ENCODE peak calls at places on chromosomes 2 and 18, in seven cellular contexts. One of them, this sample, is unnamed.

GRCh38 chr2:66305714-66306113 is 129.2 kb upstream of the MEIS1 start:
- DNase-seq in lower lobe of right lung: peak
- DNase-seq in right lobe of liver: no peak
- DNase-seq in activated T-helper 2 cell treated with anti-CD3 and anti-CD28 coated beads, Interferon-gamma antibody, Interleukin-2, Interleukin-4, amounts not matched to agents 10 μg/mL and 5 μg/mL and 100 μg/mL, durations not matched to agents 14 hours and 24 hours and 36 hours: no peak
- DNase-seq in HL-60: no peak
- DNase-seq in stimulated activated CD4-positive, alpha-beta T cell treated with anti-CD3 and anti-CD28 coated beads, Interleukin-4, amount 100 ng/mL, for 24 hours: no peak
- DNase-seq in HEK293T: no peak
- DNase-seq in this sample: peak

GRCh38 chr2:63189026-63189425 is 138.4 kb downstream of the OTX1 start:
- DNase-seq in lower lobe of right lung: no peak
- DNase-seq in HL-60: no peak
- DNase-seq in HEK293T: peak
- DNase-seq in right lobe of liver: no peak
- DNase-seq in stimulated activated CD4-positive, alpha-beta T cell treated with anti-CD3 and anti-CD28 coated beads, Interleukin-4, amount 100 ng/mL, for 24 hours: no peak
- DNase-seq in activated T-helper 2 cell treated with anti-CD3 and anti-CD28 coated beads, Interferon-gamma antibody, Interleukin-2, Interleukin-4, amounts not matched to agents 10 μg/mL and 5 μg/mL and 100 μg/mL, durations not matched to agents 14 hours and 24 hours and 36 hours: no peak
- DNase-seq in this sample: no peak

GRCh38 chr2:1134629-1135028 is 184.0 kb downstream of the SNTG2 start:
- DNase-seq in lower lobe of right lung: no peak
- DNase-seq in HL-60: no peak
- DNase-seq in stimulated activated CD4-positive, alpha-beta T cell treated with anti-CD3 and anti-CD28 coated beads, Interleukin-4, amount 100 ng/mL, for 24 hours: no peak
- DNase-seq in HEK293T: no peak
- DNase-seq in right lobe of liver: no peak
- DNase-seq in activated T-helper 2 cell treated with anti-CD3 and anti-CD28 coated beads, Interferon-gamma antibody, Interleukin-2, Interleukin-4, amounts not matched to agents 10 μg/mL and 5 μg/mL and 100 μg/mL, durations not matched to agents 14 hours and 24 hours and 36 hours: no peak
- DNase-seq in this sample: no peak

GRCh38 chr2:43356774-43357173 is 130.4 kb upstream of the ZFP36L2 start:
- DNase-seq in right lobe of liver: no peak
- DNase-seq in HL-60: no peak
- DNase-seq in HEK293T: no peak
- DNase-seq in activated T-helper 2 cell treated with anti-CD3 and anti-CD28 coated beads, Interferon-gamma antibody, Interleukin-2, Interleukin-4, amounts not matched to agents 10 μg/mL and 5 μg/mL and 100 μg/mL, durations not matched to agents 14 hours and 24 hours and 36 hours: no peak
- DNase-seq in lower lobe of right lung: no peak
- DNase-seq in stimulated activated CD4-positive, alpha-beta T cell treated with anti-CD3 and anti-CD28 coated beads, Interleukin-4, amount 100 ng/mL, for 24 hours: no peak
- DNase-seq in this sample: no peak

GRCh38 chr18:79991494-79991893 is 3.1 kb upstream of the TXNL4A start:
- DNase-seq in activated T-helper 2 cell treated with anti-CD3 and anti-CD28 coated beads, Interferon-gamma antibody, Interleukin-2, Interleukin-4, amounts not matched to agents 10 μg/mL and 5 μg/mL and 100 μg/mL, durations not matched to agents 14 hours and 24 hours and 36 hours: no peak
- DNase-seq in lower lobe of right lung: no peak
- DNase-seq in HL-60: no peak
- DNase-seq in right lobe of liver: no peak
- DNase-seq in stimulated activated CD4-positive, alpha-beta T cell treated with anti-CD3 and anti-CD28 coated beads, Interleukin-4, amount 100 ng/mL, for 24 hours: no peak
- DNase-seq in HEK293T: no peak
- DNase-seq in this sample: no peak

GRCh38 chr2:45812039-45812500 is 160.6 kb downstream of the PRKCE start:
- DNase-seq in lower lobe of right lung: no peak
- DNase-seq in stimulated activated CD4-positive, alpha-beta T cell treated with anti-CD3 and anti-CD28 coated beads, Interleukin-4, amount 100 ng/mL, for 24 hours: no peak
- DNase-seq in right lobe of liver: no peak
- DNase-seq in HEK293T: no peak
- DNase-seq in HL-60: no peak
- DNase-seq in activated T-helper 2 cell treated with anti-CD3 and anti-CD28 coated beads, Interferon-gamma antibody, Interleukin-2, Interleukin-4, amounts not matched to agents 10 μg/mL and 5 μg/mL and 100 μg/mL, durations not matched to agents 14 hours and 24 hours and 36 hours: no peak
- DNase-seq in this sample: no peak

GRCh38 chr2:150646746-150647145 is 159.3 kb upstream of the RND3 start:
- DNase-seq in lower lobe of right lung: no peak
- DNase-seq in stimulated activated CD4-positive, alpha-beta T cell treated with anti-CD3 and anti-CD28 coated beads, Interleukin-4, amount 100 ng/mL, for 24 hours: no peak
- DNase-seq in HEK293T: no peak
- DNase-seq in HL-60: no peak
- DNase-seq in right lobe of liver: no peak
- DNase-seq in activated T-helper 2 cell treated with anti-CD3 and anti-CD28 coated beads, Interferon-gamma antibody, Interleukin-2, Interleukin-4, amounts not matched to agents 10 μg/mL and 5 μg/mL and 100 μg/mL, durations not matched to agents 14 hours and 24 hours and 36 hours: no peak
- DNase-seq in this sample: no peak

GRCh38 chr2:220185766-220186165 is 558.3 kb downstream of the SLC4A3 start:
- DNase-seq in HL-60: no peak
- DNase-seq in stimulated activated CD4-positive, alpha-beta T cell treated with anti-CD3 and anti-CD28 coated beads, Interleukin-4, amount 100 ng/mL, for 24 hours: no peak
- DNase-seq in lower lobe of right lung: no peak
- DNase-seq in right lobe of liver: no peak
- DNase-seq in activated T-helper 2 cell treated with anti-CD3 and anti-CD28 coated beads, Interferon-gamma antibody, Interleukin-2, Interleukin-4, amounts not matched to agents 10 μg/mL and 5 μg/mL and 100 μg/mL, durations not matched to agents 14 hours and 24 hours and 36 hours: no peak
- DNase-seq in HEK293T: no peak
- DNase-seq in this sample: no peak

GRCh38 chr2:154974041-154974440 is 275.5 kb downstream of the KCNJ3 start:
- DNase-seq in right lobe of liver: no peak
- DNase-seq in HL-60: no peak
- DNase-seq in lower lobe of right lung: no peak
- DNase-seq in activated T-helper 2 cell treated with anti-CD3 and anti-CD28 coated beads, Interferon-gamma antibody, Interleukin-2, Interleukin-4, amounts not matched to agents 10 μg/mL and 5 μg/mL and 100 μg/mL, durations not matched to agents 14 hours and 24 hours and 36 hours: no peak
- DNase-seq in HEK293T: no peak
- DNase-seq in stimulated activated CD4-positive, alpha-beta T cell treated with anti-CD3 and anti-CD28 coated beads, Interleukin-4, amount 100 ng/mL, for 24 hours: no peak
- DNase-seq in this sample: no peak

GRCh38 chr2:88903744-88904353 is 212.4 kb downstream of the RPIA start:
- DNase-seq in HEK293T: peak
- DNase-seq in HL-60: peak
- DNase-seq in right lobe of liver: no peak
- DNase-seq in lower lobe of right lung: no peak
- DNase-seq in stimulated activated CD4-positive, alpha-beta T cell treated with anti-CD3 and anti-CD28 coated beads, Interleukin-4, amount 100 ng/mL, for 24 hours: no peak
- DNase-seq in activated T-helper 2 cell treated with anti-CD3 and anti-CD28 coated beads, Interferon-gamma antibody, Interleukin-2, Interleukin-4, amounts not matched to agents 10 μg/mL and 5 μg/mL and 100 μg/mL, durations not matched to agents 14 hours and 24 hours and 36 hours: no peak
- DNase-seq in this sample: peak

GRCh38 chr2:100245681-100246080 is 76.6 kb downstream of the LONRF2 start:
- DNase-seq in stimulated activated CD4-positive, alpha-beta T cell treated with anti-CD3 and anti-CD28 coated beads, Interleukin-4, amount 100 ng/mL, for 24 hours: no peak
- DNase-seq in HEK293T: no peak
- DNase-seq in HL-60: no peak
- DNase-seq in lower lobe of right lung: no peak
- DNase-seq in right lobe of liver: no peak
- DNase-seq in activated T-helper 2 cell treated with anti-CD3 and anti-CD28 coated beads, Interferon-gamma antibody, Interleukin-2, Interleukin-4, amounts not matched to agents 10 μg/mL and 5 μg/mL and 100 μg/mL, durations not matched to agents 14 hours and 24 hours and 36 hours: no peak
- DNase-seq in this sample: no peak

GRCh38 chr2:10086950-10087349 is 6.7 kb upstream of the CYS1 start:
- DNase-seq in HL-60: no peak
- DNase-seq in HEK293T: no peak
- DNase-seq in activated T-helper 2 cell treated with anti-CD3 and anti-CD28 coated beads, Interferon-gamma antibody, Interleukin-2, Interleukin-4, amounts not matched to agents 10 μg/mL and 5 μg/mL and 100 μg/mL, durations not matched to agents 14 hours and 24 hours and 36 hours: no peak
- DNase-seq in stimulated activated CD4-positive, alpha-beta T cell treated with anti-CD3 and anti-CD28 coated beads, Interleukin-4, amount 100 ng/mL, for 24 hours: no peak
- DNase-seq in right lobe of liver: no peak
- DNase-seq in lower lobe of right lung: no peak
- DNase-seq in this sample: no peak

GRCh38 chr2:166539340-166540162 is 45.5 kb upstream of the SCN7A start:
- DNase-seq in right lobe of liver: no peak
- DNase-seq in HEK293T: peak
- DNase-seq in HL-60: peak
- DNase-seq in stimulated activated CD4-positive, alpha-beta T cell treated with anti-CD3 and anti-CD28 coated beads, Interleukin-4, amount 100 ng/mL, for 24 hours: peak
- DNase-seq in activated T-helper 2 cell treated with anti-CD3 and anti-CD28 coated beads, Interferon-gamma antibody, Interleukin-2, Interleukin-4, amounts not matched to agents 10 μg/mL and 5 μg/mL and 100 μg/mL, durations not matched to agents 14 hours and 24 hours and 36 hours: no peak
- DNase-seq in lower lobe of right lung: no peak
- DNase-seq in this sample: peak

GRCh38 chr2:31547485-31547884 is 33.3 kb downstream of the SRD5A2 start:
- DNase-seq in lower lobe of right lung: no peak
- DNase-seq in stimulated activated CD4-positive, alpha-beta T cell treated with anti-CD3 and anti-CD28 coated beads, Interleukin-4, amount 100 ng/mL, for 24 hours: no peak
- DNase-seq in HL-60: no peak
- DNase-seq in HEK293T: no peak
- DNase-seq in activated T-helper 2 cell treated with anti-CD3 and anti-CD28 coated beads, Interferon-gamma antibody, Interleukin-2, Interleukin-4, amounts not matched to agents 10 μg/mL and 5 μg/mL and 100 μg/mL, durations not matched to agents 14 hours and 24 hours and 36 hours: no peak
- DNase-seq in right lobe of liver: peak
- DNase-seq in this sample: no peak

GRCh38 chr2:235157746-235158482 is 206.1 kb downstream of the SH3BP4 start:
- DNase-seq in activated T-helper 2 cell treated with anti-CD3 and anti-CD28 coated beads, Interferon-gamma antibody, Interleukin-2, Interleukin-4, amounts not matched to agents 10 μg/mL and 5 μg/mL and 100 μg/mL, durations not matched to agents 14 hours and 24 hours and 36 hours: no peak
- DNase-seq in HL-60: no peak
- DNase-seq in lower lobe of right lung: no peak
- DNase-seq in right lobe of liver: no peak
- DNase-seq in HEK293T: no peak
- DNase-seq in stimulated activated CD4-positive, alpha-beta T cell treated with anti-CD3 and anti-CD28 coated beads, Interleukin-4, amount 100 ng/mL, for 24 hours: no peak
- DNase-seq in this sample: no peak

GRCh38 chr18:42745931-42746330 is 369.6 kb downstream of the RIT2 start:
- DNase-seq in lower lobe of right lung: no peak
- DNase-seq in stimulated activated CD4-positive, alpha-beta T cell treated with anti-CD3 and anti-CD28 coated beads, Interleukin-4, amount 100 ng/mL, for 24 hours: no peak
- DNase-seq in right lobe of liver: no peak
- DNase-seq in activated T-helper 2 cell treated with anti-CD3 and anti-CD28 coated beads, Interferon-gamma antibody, Interleukin-2, Interleukin-4, amounts not matched to agents 10 μg/mL and 5 μg/mL and 100 μg/mL, durations not matched to agents 14 hours and 24 hours and 36 hours: no peak
- DNase-seq in HEK293T: no peak
- DNase-seq in HL-60: no peak
- DNase-seq in this sample: no peak

GRCh38 chr2:208671312-208671711 is 264.7 kb downstream of the PTH2R start:
- DNase-seq in lower lobe of right lung: no peak
- DNase-seq in stimulated activated CD4-positive, alpha-beta T cell treated with anti-CD3 and anti-CD28 coated beads, Interleukin-4, amount 100 ng/mL, for 24 hours: no peak
- DNase-seq in activated T-helper 2 cell treated with anti-CD3 and anti-CD28 coated beads, Interferon-gamma antibody, Interleukin-2, Interleukin-4, amounts not matched to agents 10 μg/mL and 5 μg/mL and 100 μg/mL, durations not matched to agents 14 hours and 24 hours and 36 hours: no peak
- DNase-seq in HL-60: no peak
- DNase-seq in right lobe of liver: no peak
- DNase-seq in HEK293T: no peak
- DNase-seq in this sample: no peak

This sample was measured in NCI-H146.